ENCODE peak calls at places on chromosomes 4 and X, in seven cellular contexts. P is ascending aorta; R is GM23338; C is upper lobe of right lung; T is endothelial cell; B is activated gamma-delta T cell; U is CD4-positive, alpha-beta T cell. E is an unnamed sample.

GRCh38 chr4:184434021-184434420 is 40.3 kb downstream of the IRF2 start:
- DNase-seq in T (no peak), B (no peak), P (no peak), R (no peak), C (no peak), U (no peak), E (no peak)

GRCh38 chr4:138611721-138612120 is 369.6 kb upstream of the SLC7A11 start:
- DNase-seq in C (no peak), B (no peak), U (no peak), T (no peak), P (no peak), R (no peak), E (peak)

GRCh38 chr4:83083925-83084475 is 30.5 kb downstream of the PLAC8 start:
- DNase-seq in T (no peak), P (no peak), B (no peak), C (no peak), R (peak), U (peak), E (no peak)

GRCh38 chr4:29770627-29771026 is 949.5 kb upstream of the PCDH7 start:
- DNase-seq in U (no peak), T (no peak), B (no peak), P (no peak), R (no peak), C (no peak), E (no peak)

GRCh38 chr4:76758290-76758882 is 139.6 kb downstream of the SOWAHB start:
- DNase-seq in B (no peak), P (no peak), U (no peak), C (no peak), T (no peak), R (peak), E (peak)

GRCh38 chrX:69070949-69071650 is 94.2 kb downstream of the PJA1 start:
- DNase-seq in P (no peak), R (no peak), U (no peak), T (no peak), C (no peak), B (no peak), E (no peak)

GRCh38 chr4:112223956-112224355 is 7.6 kb upstream of the AP1AR start:
- DNase-seq in R (no peak), T (no peak), C (no peak), U (no peak), P (no peak), B (no peak), E (no peak)

GRCh38 chr4:123351713-123352112 is 44.9 kb upstream of the SPRY1 start:
- DNase-seq in U (no peak), T (no peak), P (no peak), B (no peak), R (no peak), C (no peak), E (no peak)

GRCh38 chr4:170398228-170398627 is 308.5 kb upstream of the AADAT start:
- DNase-seq in U (no peak), T (no peak), B (no peak), P (no peak), R (no peak), C (no peak), E (no peak)

GRCh38 chr4:122412547-122412946 is 33.7 kb downstream of the ADAD1 start:
- DNase-seq in C (no peak), T (no peak), B (no peak), P (no peak), R (no peak), U (no peak), E (peak)

GRCh38 chrX:39890807-39891206 is 207.0 kb downstream of the BCOR start:
- DNase-seq in P (no peak), B (no peak), R (no peak), C (no peak), U (no peak), T (no peak), E (no peak)

GRCh38 chr4:156946508-156947197 is 24.9 kb downstream of the PDGFC start:
- DNase-seq in R (no peak), C (no peak), T (no peak), B (no peak), U (no peak), P (no peak), E (peak)

GRCh38 chr4:189305500-189305899 is 635.2 kb upstream of the FRG1 start:
- DNase-seq in B (no peak), U (no peak), P (no peak), R (no peak), T (no peak), C (no peak), E (peak)

GRCh38 chrX:51148848-51149247 is 183.8 kb upstream of the NUDT10 start:
- DNase-seq in P (no peak), U (no peak), T (peak), C (no peak), B (no peak), R (peak), E (peak)

GRCh38 chr4:105306158-105306781 is 159.6 kb downstream of the TET2 start:
- DNase-seq in T (no peak), P (no peak), R (no peak), B (no peak), U (no peak), C (peak), E (no peak)

GRCh38 chr4:181848357-181848756 is 394.8 kb upstream of the TENM3 start:
- DNase-seq in U (no peak), P (no peak), C (no peak), B (no peak), R (no peak), T (no peak), E (no peak)

GRCh38 chrX:1506916-1507315 is 30.1 kb downstream of the P2RY8 start:
- DNase-seq in C (peak), T (no peak), U (no peak), P (no peak), B (no peak), R (no peak), E (no peak)

GRCh38 chr4:108008721-108009120 is 19.0 kb downstream of the HADH start:
- DNase-seq in U (no peak), R (no peak), B (no peak), T (no peak), P (no peak), C (no peak), E (no peak)

GRCh38 chrX:45517090-45517973 is 316.7 kb upstream of the DIPK2B start:
- DNase-seq in T (no peak), P (no peak), B (no peak), U (no peak), R (peak), C (no peak), E (no peak)

GRCh38 chrX:133089411-133089810 is 7.5 kb downstream of the USP26 start:
- DNase-seq in R (no peak), P (no peak), T (no peak), U (no peak), B (no peak), C (no peak), E (no peak)

GRCh38 chr4:54189140-54189539 is 40.0 kb upstream of the PDGFRA start:
- DNase-seq in U (no peak), P (no peak), B (no peak), T (no peak), C (no peak), R (no peak), E (no peak)

GRCh38 chr4:189322426-189322825 is 618.2 kb upstream of the FRG1 start:
- DNase-seq in B (no peak), R (peak), T (no peak), U (no peak), P (no peak), C (no peak), E (no peak)

GRCh38 chr4:48341776-48342558 is 638 bp downstream of the SLAIN2 start:
- DNase-seq in C (peak), B (peak), T (peak), R (peak), U (peak), P (no peak), E (peak)

GRCh38 chr4:176156656-176157055 is 38.7 kb downstream of the SPATA4 start:
- DNase-seq in U (no peak), P (no peak), T (no peak), B (no peak), C (no peak), R (no peak), E (no peak)

GRCh38 chr4:22986262-22986661 is 293.5 kb downstream of the GBA3 start:
- DNase-seq in U (no peak), T (no peak), R (no peak), C (no peak), B (no peak), P (no peak), E (no peak)